ENCODE peak calls at places on chromosomes 4 and X, in ten cellular contexts. B is breast epithelium, H is left colon, I is NCI-H2081, Y is amygdala, X is substantia nigra, O is GM10248, V is NCI-H1105 treated with DMSO at 0.1 percent for 48 hours, E is OCI-LY7, N is fibroblast of villous mesenchyme. U is an unnamed sample.
A peak's percentile ranks its signal among the peaks of the same experiment; 100 is the strongest.

GRCh38 chrX:10197597-10198210 is 40.9 kb downstream of the CLCN4 start:
- DNase-seq in I (peak; percentile 92), X (no peak), V (no peak), Y (no peak), E (no peak), O (no peak), N (peak; percentile 68), B (no peak), H (no peak), U (no peak)

GRCh38 chr4:6916587-6917444 is 7.2 kb downstream of the TBC1D14 start:
- DNase-seq in I (no peak), V (no peak), E (no peak), O (no peak), X (no peak), Y (no peak), N (peak; percentile 65), B (peak; percentile 73), H (peak; percentile 71), U (no peak)

GRCh38 chr4:173573286-173573685 is 43.3 kb upstream of the HAND2 start:
- DNase-seq in B (no peak), H (no peak), O (no peak), Y (no peak), I (no peak), X (no peak), V (no peak), E (no peak), N (peak; percentile 67), U (no peak)

GRCh38 chrX:134717698-134718328 is 59.5 kb upstream of the PLAC1 start:
- DNase-seq in H (no peak), N (peak; percentile 74), E (no peak), V (no peak), O (no peak), Y (no peak), X (no peak), I (no peak), B (no peak), U (no peak)

GRCh38 chr4:165874072-165874798 is 1.2 kb downstream of the TLL1 start:
- DNase-seq in N (peak; percentile 1), Y (no peak), I (peak; percentile 76), B (no peak), X (no peak), H (no peak), V (no peak), O (peak; percentile 8), E (no peak), U (no peak)

GRCh38 chrX:96685205-96686099 is 810 bp downstream of the DIAPH2 start:
- DNase-seq in B (no peak), V (no peak), X (no peak), H (peak; percentile 40), Y (peak; percentile 18), O (peak; percentile 29), N (peak; percentile 30), E (peak; percentile 36), I (no peak), U (peak; percentile 2)

GRCh38 chrX:107482046-107482445 is 32.6 kb downstream of the FRMPD3 start:
- DNase-seq in E (no peak), I (no peak), N (no peak), B (no peak), V (no peak), Y (no peak), H (no peak), X (no peak), O (no peak), U (no peak)

GRCh38 chrX:69539437-69539836 is 35.3 kb downstream of the NALF2 start:
- DNase-seq in E (peak; percentile 77), X (no peak), O (no peak), I (no peak), V (no peak), Y (no peak), B (no peak), N (no peak), H (no peak), U (peak; percentile 21)

GRCh38 chr4:47705326-47705981 is 132.4 kb downstream of the CORIN start:
- DNase-seq in X (no peak), O (peak; percentile 32), I (peak; percentile 47), N (peak; percentile 34), Y (no peak), V (no peak), B (no peak), E (peak; percentile 42), H (no peak), U (peak; percentile 7)

U was measured in germinal center.